ENCODE peak calls at places on chromosome X, in six cellular contexts. X is upper lobe of left lung, P is IMR-90, D is ovary, V is sigmoid colon, G is A549. O is an unnamed sample. For H3K4me1, the result is how much of the 10 kb centered on the place peaks cover.

GRCh38 chrX:19174401-19175025 is 52.2 kb upstream of the ADGRG2 start:
- DNase-seq in X (no peak), P (peak), D (no peak), V (no peak), G (peak), O (no peak)

GRCh38 chrX:149522914-149523313 is 17.8 kb upstream of the IDS start:
- DNase-seq in X (no peak), P (no peak), D (no peak), V (no peak), G (no peak), O (no peak)

GRCh38 chrX:47264507-47265173 is 31.8 kb downstream of the USP11 start:
- DNase-seq in X (no peak), P (peak), D (no peak), V (no peak), G (peak), O (no peak)

GRCh38 chrX:100447563-100448397 is 37.7 kb upstream of the PCDH19 start:
- DNase-seq in X (no peak), P (peak), D (peak), V (no peak), G (peak), O (no peak)

GRCh38 chrX:122934131-122934530 is 249.9 kb upstream of the GRIA3 start:
- DNase-seq in X (no peak), P (no peak), D (no peak), V (no peak), G (no peak), O (no peak)

GRCh38 chrX:149453911-149454820 is 50.9 kb downstream of the IDS start:
- DNase-seq in X (no peak), P (no peak), D (no peak), V (no peak), G (no peak), O (no peak)

GRCh38 chrX:85309717-85310116 is 65.9 kb downstream of the ZNF711 start:
- DNase-seq in X (no peak), P (no peak), D (no peak), V (no peak), G (no peak), O (no peak)

GRCh38 chrX:66731398-66731797 is 92.5 kb upstream of the EDA2R start:
- DNase-seq in X (no peak), P (peak), D (no peak), V (no peak), G (peak), O (no peak)

GRCh38 chrX:6959006-6959405 is 188.5 kb upstream of the STS start:
- DNase-seq in X (no peak), P (no peak), D (no peak), V (no peak), G (no peak), O (no peak)

GRCh38 chrX:276588-277171 is 4.5 kb upstream of the PLCXD1 start:
- DNase-seq in X (peak), P (peak), D (no peak), V (peak), G (peak), O (no peak)

GRCh38 chrX:44228621-44229020 is 114.9 kb downstream of the EFHC2 start:
- DNase-seq in X (no peak), P (no peak), D (no peak), V (no peak), G (no peak), O (no peak)

GRCh38 chrX:154597221-154597620 is 12.3 kb downstream of the CTAG1A start:
- DNase-seq in X (no peak), P (no peak), D (peak), V (no peak), G (no peak), O (no peak)

DNA sequence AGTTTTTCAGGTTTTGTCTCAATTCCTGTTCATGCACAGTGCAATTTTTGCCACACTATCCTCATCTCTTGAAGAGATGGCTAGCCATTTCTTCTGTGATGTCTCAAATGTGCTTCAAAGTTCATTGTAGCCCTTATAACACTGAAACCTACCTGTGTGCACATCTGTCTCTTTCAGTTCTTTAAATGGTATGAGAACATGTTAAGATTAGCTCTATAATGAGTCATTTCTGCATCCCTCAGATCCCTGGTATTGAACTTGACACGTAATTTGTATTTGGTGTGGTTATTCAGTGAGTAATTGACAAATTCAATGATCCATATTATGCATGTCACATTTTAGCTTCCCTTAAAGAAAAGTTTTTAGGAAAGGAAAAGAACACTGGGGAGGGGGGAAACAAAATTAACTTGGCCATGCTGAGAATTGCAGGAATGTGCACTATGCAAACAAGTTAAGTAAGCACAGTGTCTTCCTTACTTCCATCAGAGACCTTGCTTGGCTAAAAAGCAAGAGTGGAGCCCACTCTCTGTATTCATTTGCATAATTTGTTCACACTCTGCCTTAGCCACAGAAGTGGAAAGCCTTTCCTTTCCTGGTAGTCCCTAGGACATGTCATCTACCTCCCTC is 659.8 kb upstream of the MAGEB2 start:
- DNase-seq in X (no peak), P (no peak), D (no peak), V (no peak), G (no peak), O (no peak)
- TF ChIP-seq POLR2A in X (no peak), P (no peak), D (no peak), V (no peak), G (no peak), O (no peak)

DNA sequence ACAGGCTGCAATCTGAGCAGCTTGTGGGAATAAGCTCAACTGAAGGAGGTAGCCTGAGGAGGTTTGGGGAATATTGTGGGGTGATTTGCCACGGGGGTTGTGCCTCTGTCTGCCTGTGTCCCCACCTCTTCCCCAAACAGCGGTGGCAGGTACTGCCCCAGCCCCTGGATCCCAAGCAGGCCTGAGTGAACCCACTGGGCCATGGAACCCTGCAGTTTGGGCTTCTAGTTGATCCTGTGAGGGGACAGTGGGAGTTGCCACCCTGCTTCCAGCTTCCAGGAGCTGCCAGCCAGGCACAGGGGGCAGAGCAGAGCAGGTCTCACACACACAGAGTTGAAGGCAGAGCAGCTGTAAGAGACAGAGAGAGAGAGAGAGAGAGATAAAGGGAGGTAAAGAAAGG is 97.4 kb downstream of the PJA1 start:
- DNase-seq in X (no peak), P (no peak), D (no peak), V (peak), G (no peak), O (no peak)
- H3K4me1 ChIP-seq in X (under half), P (under half), D (under half), V (under half), G (under half), O (under half)

GRCh38 chrX:41087219-41087618 is 2.0 kb downstream of the USP9X start:
- DNase-seq in X (no peak), P (no peak), D (no peak), V (no peak), G (no peak), O (no peak)
- H3K27ac ChIP-seq in X (peak), P (no peak), D (no peak), V (peak), G (peak), O (peak)

GRCh38 chrX:23854122-23854521 is 53.6 kb downstream of the APOO start:
- DNase-seq in X (no peak), P (no peak), D (no peak), V (no peak), G (no peak), O (no peak)

GRCh38 chrX:23855569-23855968 is 52.2 kb downstream of the APOO start:
- DNase-seq in X (no peak), P (no peak), D (no peak), V (no peak), G (no peak), O (no peak)

GRCh38 chrX:23857935-23858334 is 49.8 kb downstream of the APOO start:
- DNase-seq in X (no peak), P (no peak), D (no peak), V (no peak), G (no peak), O (no peak)

GRCh38 chrX:23857409-23857808 is 50.3 kb downstream of the APOO start:
- DNase-seq in X (no peak), P (no peak), D (no peak), V (no peak), G (no peak), O (no peak)

DNA sequence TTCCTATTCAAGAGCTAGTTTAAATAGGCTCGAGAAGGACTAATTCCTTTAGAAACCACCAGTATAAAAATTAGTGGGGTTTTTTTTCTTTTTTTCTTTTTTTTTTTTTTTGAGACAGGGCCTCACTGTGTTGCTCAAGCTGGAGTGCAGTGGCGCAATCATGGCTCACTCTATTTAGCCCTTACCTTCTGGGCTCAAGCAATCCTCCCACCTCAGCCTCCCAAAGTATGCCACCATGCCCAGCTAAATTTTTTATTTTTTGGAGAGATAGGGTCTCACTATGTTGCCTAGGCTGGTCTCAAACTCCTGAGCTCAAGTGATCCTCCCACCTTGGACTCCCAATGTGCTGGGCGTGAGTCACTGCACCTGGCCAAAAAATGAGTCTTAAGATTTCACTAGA is 52.8 kb downstream of the APOO start:
- DNase-seq in X (no peak), P (no peak), D (no peak), V (no peak), G (no peak), O (no peak)
- TF ChIP-seq POLR2A in X (no peak), P (no peak), D (no peak), V (no peak), G (no peak), O (no peak)

GRCh38 chrX:69293776-69294601 is 128.7 kb upstream of the PJA1 start:
- DNase-seq in X (no peak), P (no peak), D (no peak), V (no peak), G (no peak), O (no peak)

GRCh38 chrX:69300323-69300722 is 135.1 kb upstream of the PJA1 start:
- DNase-seq in X (no peak), P (no peak), D (no peak), V (no peak), G (no peak), O (no peak)

GRCh38 chrX:69299271-69299670 is 134.0 kb upstream of the PJA1 start:
- DNase-seq in X (no peak), P (no peak), D (no peak), V (no peak), G (no peak), O (no peak)

GRCh38 chrX:69298466-69299140 is 133.3 kb upstream of the PJA1 start:
- DNase-seq in X (no peak), P (peak), D (no peak), V (no peak), G (no peak), O (no peak)

GRCh38 chrX:69297521-69297920 is 132.3 kb upstream of the PJA1 start:
- DNase-seq in X (no peak), P (no peak), D (no peak), V (no peak), G (no peak), O (no peak)
- H3K4me1 ChIP-seq in X (under half), P (under half), D (under half), V (under half), G (under half), O (under half)

DNA sequence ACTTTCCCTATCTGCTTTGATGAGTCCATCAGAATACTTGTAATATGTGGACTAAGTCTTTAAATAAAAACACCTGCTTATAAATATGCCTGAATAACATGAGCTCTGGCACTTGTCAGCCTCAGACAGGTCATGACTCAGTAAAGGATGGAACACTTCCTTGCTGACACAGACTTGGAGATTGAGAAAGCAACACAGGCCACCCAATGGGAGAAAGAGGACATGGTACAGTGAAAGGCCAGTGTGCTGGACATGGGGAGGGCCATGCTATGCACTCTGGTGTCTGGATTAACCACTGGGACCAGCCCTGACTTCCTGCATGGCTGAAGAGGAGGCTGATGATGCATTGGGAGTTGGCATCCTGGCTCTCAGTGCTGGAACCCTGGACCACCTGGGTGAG is 149.5 kb downstream of the DHRSX start:
- DNase-seq in X (no peak), P (peak), D (no peak), V (no peak), G (peak), O (no peak)
- H3K27ac ChIP-seq in X (no peak), P (peak), D (no peak), V (no peak), G (peak), O (no peak)

GRCh38 chrX:53442322-53442631 is 8.1 kb upstream of the HSD17B10 start:
- DNase-seq in X (no peak), P (no peak), D (no peak), V (no peak), G (no peak), O (no peak)

GRCh38 chrX:53440631-53441517 is 6.7 kb upstream of the HSD17B10 start:
- DNase-seq in X (no peak), P (peak), D (peak), V (peak), G (peak), O (peak)

GRCh38 chrX:53440101-53440500 is 5.9 kb upstream of the HSD17B10 start:
- DNase-seq in X (no peak), P (no peak), D (no peak), V (no peak), G (no peak), O (no peak)

GRCh38 chrX:53438832-53439230 is 4.7 kb upstream of the HSD17B10 start:
- DNase-seq in X (no peak), P (no peak), D (no peak), V (no peak), G (no peak), O (no peak)

DNA sequence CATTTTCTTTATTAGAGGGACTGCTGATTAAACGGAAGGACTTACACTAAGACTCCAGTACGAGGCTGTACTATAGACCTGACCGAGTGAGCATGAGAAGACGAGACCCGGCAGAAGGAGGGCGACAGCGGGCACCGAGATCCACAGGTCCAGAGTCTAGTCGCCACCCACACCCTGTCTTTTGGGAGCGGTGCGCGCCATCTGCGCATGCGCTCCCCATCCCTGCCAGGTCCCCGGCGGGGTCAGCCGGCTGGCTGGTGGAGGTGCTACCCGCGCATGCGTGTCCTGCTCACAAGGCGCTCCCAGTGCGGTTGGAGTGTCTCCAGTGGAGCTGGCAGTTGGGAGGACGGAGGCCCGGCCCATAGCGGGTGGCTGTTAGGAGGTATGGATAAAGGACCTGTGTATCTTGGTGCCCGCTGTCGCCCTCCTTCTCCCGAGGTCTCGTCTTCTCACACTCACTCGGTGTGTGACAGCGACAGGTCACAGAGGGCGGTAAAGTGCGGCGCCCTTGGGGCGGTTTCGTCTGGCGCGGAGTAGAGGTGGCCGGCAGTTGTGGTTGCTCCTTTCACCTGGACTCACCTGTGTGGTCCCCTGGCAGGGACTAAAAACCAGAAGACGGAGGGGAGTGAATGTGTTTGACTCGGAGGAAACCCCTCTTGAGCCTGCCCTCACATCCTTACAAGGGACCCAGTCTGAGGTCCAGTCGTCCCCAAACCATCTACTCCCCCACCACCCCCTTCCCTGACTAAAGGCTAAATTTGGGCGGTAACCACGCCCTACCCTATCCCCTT is 7.6 kb upstream of the HSD17B10 start:
- DNase-seq in X (peak), P (peak), D (peak), V (peak), G (peak), O (peak)
- TF ChIP-seq POLR2A in X (no peak), P (no peak), D (no peak), V (no peak), G (peak), O (no peak)

DNA sequence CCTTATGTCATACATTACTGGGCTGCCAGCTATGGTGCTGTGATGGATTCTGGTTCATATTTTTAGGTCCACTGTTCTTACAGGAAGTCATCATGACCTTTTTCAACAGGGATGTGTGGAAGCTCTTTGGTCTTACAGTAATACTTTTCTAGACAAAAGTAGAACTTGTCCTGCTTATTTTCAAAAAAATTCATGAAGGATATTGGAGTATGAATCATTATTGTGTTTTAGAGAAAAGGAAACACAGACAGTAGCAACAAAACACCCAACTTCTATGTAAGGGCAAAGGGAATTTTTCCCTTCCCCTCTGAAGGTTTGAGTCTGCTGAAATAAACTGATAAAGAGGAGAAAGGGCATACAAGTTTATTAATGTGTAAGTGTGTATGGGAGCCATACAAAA is 54.7 kb upstream of the FAM9C start:
- DNase-seq in X (no peak), P (no peak), D (no peak), V (no peak), G (no peak), O (no peak)
- H3K4me1 ChIP-seq in X (under half), P (under half), D (under half), V (under half), G (half or more), O (under half)

DNA sequence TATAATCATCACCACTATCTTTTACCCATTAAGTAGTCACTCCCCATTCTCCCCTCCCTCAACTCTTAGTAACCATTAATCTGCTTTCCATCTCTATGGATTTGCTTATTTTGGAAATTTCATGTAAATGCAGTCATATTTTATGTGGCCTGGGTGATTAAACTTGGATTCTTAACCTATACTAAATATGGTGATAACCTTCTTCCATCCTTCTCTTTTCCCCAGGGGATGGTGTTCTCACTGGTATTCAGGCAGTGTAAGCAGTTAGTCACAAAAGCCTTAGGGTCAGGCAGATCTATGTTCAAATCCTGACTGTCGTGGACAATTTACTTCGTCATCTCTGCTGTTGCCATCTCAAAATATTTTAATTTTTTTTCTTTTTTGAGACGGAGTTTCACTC is 29.6 kb downstream of the RAB40AL start:
- DNase-seq in X (no peak), P (peak), D (no peak), V (no peak), G (no peak), O (no peak)
- H3K27ac ChIP-seq in X (no peak), P (no peak), D (no peak), V (no peak), G (no peak), O (no peak)